ENCODE peak calls at places on chromosomes 13 and 19, in seven cellular contexts. U is neural progenitor cell, S is ovary, P is mucosa of descending colon, E is choroid plexus epithelial cell, F is SK-N-SH, D is cardiac muscle cell. C is an unnamed sample.

GRCh38 chr13:31980842-31981241 is 50.7 kb upstream of the FRY start:
- DNase-seq in U (no peak), S (no peak), P (no peak), E (no peak), F (no peak), D (no peak), C (no peak)

GRCh38 chr19:55116232-55117062 is 990 bp downstream of the PPP1R12C start:
- DNase-seq in U (peak), S (peak), P (peak), E (peak), F (peak), D (peak), C (peak)

GRCh38 chr13:62875118-62875640 is 1459.5 kb upstream of the PCDH20 start:
- DNase-seq in U (no peak), S (no peak), P (no peak), E (no peak), F (no peak), D (no peak), C (no peak)

GRCh38 chr13:112890316-112891131 is 78.5 kb upstream of the MCF2L start:
- DNase-seq in U (no peak), S (no peak), P (peak), E (no peak), F (no peak), D (no peak), C (no peak)

GRCh38 chr19:13629687-13630357 is 123.5 kb upstream of the CACNA1A start:
- DNase-seq in U (no peak), S (no peak), P (no peak), E (peak), F (no peak), D (peak), C (peak)

GRCh38 chr13:73171926-73172325 is 113.1 kb downstream of the KLF5 start:
- DNase-seq in U (no peak), S (no peak), P (no peak), E (peak), F (no peak), D (peak), C (peak)

GRCh38 chr19:40265055-40265762 is 19.9 kb downstream of the AKT2 start:
- DNase-seq in U (no peak), S (no peak), P (no peak), E (no peak), F (no peak), D (no peak), C (no peak)

GRCh38 chr13:62176051-62176450 is 760.4 kb upstream of the PCDH20 start:
- DNase-seq in U (no peak), S (no peak), P (no peak), E (peak), F (no peak), D (no peak), C (no peak)

GRCh38 chr19:17576758-17577532 is 21.5 kb downstream of the COLGALT1 start:
- DNase-seq in U (peak), S (peak), P (peak), E (no peak), F (peak), D (peak), C (peak)

GRCh38 chr19:12052057-12052570 is 647 bp downstream of the ZNF878 start:
- DNase-seq in U (no peak), S (no peak), P (no peak), E (no peak), F (peak), D (no peak), C (no peak)

GRCh38 chr13:77386880-77387606 is 60.1 kb upstream of the MYCBP2 start:
- DNase-seq in U (no peak), S (no peak), P (no peak), E (peak), F (no peak), D (peak), C (peak)

GRCh38 chr19:41541990-41542584 is 33.9 kb upstream of the CEACAM21 start:
- DNase-seq in U (peak), S (no peak), P (peak), E (peak), F (peak), D (peak), C (peak)

GRCh38 chr19:7927605-7928333 is 1.8 kb upstream of the CTXN1 start:
- DNase-seq in U (no peak), S (peak), P (peak), E (no peak), F (no peak), D (no peak), C (no peak)

GRCh38 chr13:54232700-54233099 is 1204.1 kb downstream of the OLFM4 start:
- DNase-seq in U (no peak), S (no peak), P (no peak), E (no peak), F (no peak), D (no peak), C (no peak)

GRCh38 chr19:13234518-13234917 is 84.3 kb downstream of the IER2 start:
- DNase-seq in U (peak), S (no peak), P (peak), E (no peak), F (peak), D (peak), C (peak)

GRCh38 chr13:94585543-94586101 is 10.3 kb downstream of the TGDS start:
- DNase-seq in U (no peak), S (no peak), P (no peak), E (no peak), F (no peak), D (no peak), C (no peak)

GRCh38 chr13:82062772-82063171 is 1721.8 kb upstream of the SPRY2 start:
- DNase-seq in U (no peak), S (no peak), P (no peak), E (peak), F (no peak), D (no peak), C (no peak)

GRCh38 chr13:51134763-51135365 is 23.8 kb upstream of the C13orf42 start:
- DNase-seq in U (no peak), S (no peak), P (no peak), E (no peak), F (no peak), D (no peak), C (no peak)

GRCh38 chr19:11422163-11423068 is 3.3 kb upstream of the RGL3 start:
- DNase-seq in U (peak), S (peak), P (peak), E (peak), F (peak), D (peak), C (peak)

GRCh38 chr13:41313117-41313516 is 2.0 kb downstream of the NAA16 start:
- DNase-seq in U (peak), S (no peak), P (no peak), E (no peak), F (no peak), D (no peak), C (no peak)

GRCh38 chr19:18176367-18177310 is 3.0 kb downstream of the IFI30 start:
- DNase-seq in U (no peak), S (no peak), P (no peak), E (no peak), F (no peak), D (no peak), C (no peak)

GRCh38 chr13:92377396-92377795 is 849.2 kb upstream of the GPC6 start:
- DNase-seq in U (no peak), S (no peak), P (no peak), E (no peak), F (no peak), D (no peak), C (no peak)

GRCh38 chr13:39411501-39411900 is 191.5 kb downstream of the LHFPL6 start:
- DNase-seq in U (no peak), S (no peak), P (no peak), E (peak), F (no peak), D (no peak), C (no peak)

GRCh38 chr19:14555918-14556661 is 15.8 kb downstream of the NDUFB7 start:
- DNase-seq in U (no peak), S (no peak), P (no peak), E (peak), F (no peak), D (peak), C (peak)

DNA sequence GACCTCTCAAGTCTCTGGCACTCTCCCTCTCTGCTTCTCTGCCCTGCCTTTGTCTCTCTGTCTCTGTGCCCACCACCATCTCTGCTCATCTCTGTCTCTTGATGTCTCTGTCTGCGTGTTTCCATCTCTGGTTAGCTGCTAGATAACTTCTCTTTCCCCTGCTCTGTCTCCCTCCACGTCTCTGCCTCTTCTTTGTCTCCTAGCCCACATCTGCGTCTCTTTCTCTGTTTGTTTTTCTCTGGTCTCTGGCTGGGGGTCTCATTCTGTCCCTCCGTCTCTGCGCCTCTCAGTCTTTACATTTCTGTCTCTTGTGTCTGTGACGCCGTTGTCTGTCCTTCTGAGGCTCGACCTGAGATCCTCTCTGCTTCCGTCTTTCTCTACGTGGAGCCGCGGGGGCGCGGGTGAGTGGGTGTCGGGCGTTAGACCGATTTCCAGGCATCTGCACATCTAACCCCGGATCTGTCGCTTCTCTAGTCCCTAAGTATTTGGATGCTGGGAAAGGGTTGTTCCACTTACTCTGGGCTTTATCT is 386 bp downstream of the GIPR start:
- DNase-seq in U (no peak), S (no peak), P (no peak), E (no peak), F (no peak), D (no peak), C (no peak)
- H3K4me3 ChIP-seq in U (peak), S (no peak), P (no peak), E (peak), F (peak), D (peak), C (peak)

GRCh38 chr19:38788478-38789243 is at the start of gene LGALS7B:
- DNase-seq in U (no peak), S (no peak), P (no peak), E (no peak), F (no peak), D (no peak), C (no peak)
- TF ChIP-seq CTCF in U (no peak), S (no peak), P (no peak), E (no peak), F (no peak), D (no peak), C (no peak)

DNA sequence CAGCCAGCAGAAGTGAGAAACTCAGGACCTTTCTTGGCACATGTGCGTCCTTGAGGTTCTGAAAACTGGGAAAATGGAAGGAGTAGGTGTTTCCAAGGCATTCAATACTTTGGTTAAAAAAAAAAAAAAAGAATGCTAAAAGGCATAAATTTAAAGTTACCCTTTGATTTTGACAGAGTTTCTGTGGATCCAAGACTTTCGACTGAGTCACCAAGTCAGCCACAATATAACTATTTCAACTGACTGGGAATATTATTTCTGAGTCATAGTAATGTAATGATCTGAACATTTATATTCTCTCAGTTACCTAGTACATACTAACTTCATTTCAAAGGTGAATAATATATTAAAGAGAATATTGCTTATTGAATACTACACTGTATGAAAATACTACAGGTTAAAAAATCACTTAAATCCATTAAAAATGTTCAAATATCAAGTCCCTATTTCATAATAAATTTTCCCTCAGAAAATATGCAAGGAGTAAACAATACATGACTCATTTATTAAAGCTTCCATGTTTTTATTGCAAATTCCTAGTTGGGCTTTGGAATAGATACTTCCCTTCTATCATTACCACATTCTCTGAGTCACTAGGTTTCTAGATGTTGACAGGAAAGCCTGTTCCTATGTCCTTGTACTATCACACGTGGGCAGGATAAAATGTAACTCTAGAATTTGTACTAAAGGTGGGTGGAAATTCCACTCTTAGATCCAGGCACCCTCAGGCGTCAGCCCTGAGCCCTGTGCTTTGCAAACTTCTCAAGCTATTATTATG is 2.3 kb upstream of the ITGBL1 start:
- DNase-seq in U (no peak), S (no peak), P (no peak), E (peak), F (no peak), D (peak), C (peak)
- H3K4me3 ChIP-seq in U (no peak), S (no peak), P (no peak), E (no peak), F (peak), D (no peak), C (no peak)

DNA sequence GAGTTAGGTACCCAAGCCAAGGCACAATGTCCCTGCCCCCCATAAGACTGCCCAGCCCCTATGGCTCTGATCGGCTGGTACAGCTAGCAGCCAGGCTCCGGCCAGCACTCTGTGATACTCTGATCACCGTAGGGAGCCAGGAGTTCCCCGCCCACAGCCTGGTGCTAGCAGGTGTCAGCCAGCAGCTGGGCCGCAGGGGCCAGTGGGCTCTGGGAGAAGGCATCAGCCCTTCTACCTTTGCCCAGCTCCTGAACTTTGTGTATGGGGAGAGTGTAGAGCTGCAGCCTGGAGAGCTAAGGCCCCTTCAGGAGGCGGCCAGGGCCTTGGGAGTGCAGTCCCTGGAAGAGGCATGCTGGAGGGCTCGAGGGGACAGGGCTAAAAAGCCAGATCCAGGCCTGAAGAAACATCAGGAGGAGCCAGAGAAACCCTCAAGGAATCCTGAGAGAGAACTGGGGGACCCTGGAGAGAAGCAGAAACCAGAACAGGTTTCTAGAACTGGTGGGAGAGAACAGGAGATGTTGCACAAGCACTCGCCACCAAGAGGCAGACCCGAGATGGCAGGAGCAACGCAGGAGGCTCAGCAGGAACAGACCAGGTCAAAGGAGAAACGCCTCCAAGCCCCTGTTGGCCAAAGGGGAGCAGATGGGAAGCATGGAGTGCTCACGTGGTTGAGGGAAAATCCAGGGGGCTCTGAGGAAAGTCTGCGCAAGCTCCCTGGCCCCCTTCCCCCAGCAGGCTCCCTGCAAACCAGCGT is 3.0 kb upstream of the KMT2B start:
- DNase-seq in U (peak), S (no peak), P (no peak), E (no peak), F (no peak), D (no peak), C (no peak)
- TF ChIP-seq CTCF in U (no peak), S (no peak), P (no peak), E (no peak), F (no peak), D (no peak), C (no peak)

DNA sequence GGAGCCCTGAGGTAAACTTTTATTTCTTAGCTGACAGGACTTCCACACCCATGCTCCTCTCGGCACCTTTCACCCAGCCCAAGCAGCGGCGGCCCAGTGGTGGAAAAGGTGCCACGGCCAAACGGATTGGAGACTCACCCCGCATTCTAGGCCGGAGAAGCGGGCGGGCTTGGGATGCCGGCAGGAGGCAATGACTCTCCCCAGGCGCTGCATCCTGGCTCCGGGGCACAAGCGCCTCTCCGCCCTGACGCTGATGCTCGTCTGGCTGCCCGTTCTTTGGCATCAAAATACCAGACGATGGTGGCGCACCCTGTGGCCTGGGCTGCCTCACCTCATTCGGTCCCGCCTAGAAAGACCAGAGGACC is 6.7 kb upstream of the ZNF606 start:
- DNase-seq in U (no peak), S (no peak), P (no peak), E (no peak), F (no peak), D (no peak), C (no peak)
- H3K4me3 ChIP-seq in U (peak), S (peak), P (no peak), E (peak), F (no peak), D (peak), C (peak)

C was measured in fibroblast of villous mesenchyme.